ENCODE peak calls at places on chromosomes 12 and 14, in nine cellular contexts. One of them, this sample, is unnamed.

GRCh38 chr14:32542507-32542906 is 213.4 kb downstream of the AKAP6 start:
- DNase-seq in COR-L47: no peak
- DNase-seq in fibroblast of pulmonary artery: no peak
- DNase-seq in ELF-1: no peak
- DNase-seq in GM03348: no peak
- DNase-seq in progenitor cell of endocrine pancreas: no peak
- DNase-seq in lower leg skin: no peak
- DNase-seq in AG09309: no peak
- DNase-seq in testis: peak
- DNase-seq in this sample: no peak

GRCh38 chr14:29236848-29237247 is 470.3 kb downstream of the FOXG1 start:
- DNase-seq in testis: no peak
- DNase-seq in fibroblast of pulmonary artery: peak
- DNase-seq in ELF-1: no peak
- DNase-seq in lower leg skin: no peak
- DNase-seq in GM03348: peak
- DNase-seq in COR-L47: no peak
- DNase-seq in progenitor cell of endocrine pancreas: no peak
- DNase-seq in AG09309: no peak
- DNase-seq in this sample: no peak

GRCh38 chr14:92122761-92123160 is 992 bp downstream of the CPSF2 start:
- DNase-seq in ELF-1: peak
- DNase-seq in COR-L47: no peak
- DNase-seq in progenitor cell of endocrine pancreas: no peak
- DNase-seq in fibroblast of pulmonary artery: no peak
- DNase-seq in GM03348: peak
- DNase-seq in testis: no peak
- DNase-seq in lower leg skin: no peak
- DNase-seq in AG09309: no peak
- DNase-seq in this sample: no peak

GRCh38 chr14:89254201-89254919 is 162.7 kb downstream of the FOXN3 start:
- DNase-seq in progenitor cell of endocrine pancreas: no peak
- DNase-seq in GM03348: no peak
- DNase-seq in lower leg skin: peak
- DNase-seq in testis: no peak
- DNase-seq in AG09309: no peak
- DNase-seq in fibroblast of pulmonary artery: no peak
- DNase-seq in ELF-1: no peak
- DNase-seq in COR-L47: no peak
- DNase-seq in this sample: no peak

GRCh38 chr14:34501997-34502396 is 37.5 kb downstream of the EAPP start:
- DNase-seq in progenitor cell of endocrine pancreas: no peak
- DNase-seq in COR-L47: no peak
- DNase-seq in GM03348: no peak
- DNase-seq in fibroblast of pulmonary artery: peak
- DNase-seq in lower leg skin: no peak
- DNase-seq in ELF-1: no peak
- DNase-seq in testis: no peak
- DNase-seq in AG09309: no peak
- DNase-seq in this sample: no peak

GRCh38 chr14:67480011-67480410 is 8.5 kb downstream of the TMEM229B start:
- DNase-seq in AG09309: no peak
- DNase-seq in testis: no peak
- DNase-seq in progenitor cell of endocrine pancreas: no peak
- DNase-seq in COR-L47: peak
- DNase-seq in lower leg skin: no peak
- DNase-seq in ELF-1: no peak
- DNase-seq in fibroblast of pulmonary artery: no peak
- DNase-seq in GM03348: no peak
- DNase-seq in this sample: no peak

GRCh38 chr12:6821674-6822433 is at the start of gene GPR162:
- DNase-seq in ELF-1: peak
- DNase-seq in lower leg skin: peak
- DNase-seq in testis: peak
- DNase-seq in COR-L47: peak
- DNase-seq in GM03348: peak
- DNase-seq in fibroblast of pulmonary artery: peak
- DNase-seq in progenitor cell of endocrine pancreas: peak
- DNase-seq in AG09309: no peak
- DNase-seq in this sample: peak

GRCh38 chr12:88142610-88142991 is 494 bp downstream of the TMTC3 start:
- DNase-seq in lower leg skin: peak
- DNase-seq in AG09309: no peak
- DNase-seq in COR-L47: peak
- DNase-seq in testis: peak
- DNase-seq in progenitor cell of endocrine pancreas: peak
- DNase-seq in GM03348: no peak
- DNase-seq in fibroblast of pulmonary artery: no peak
- DNase-seq in ELF-1: no peak
- DNase-seq in this sample: no peak

GRCh38 chr12:79629561-79629960 is 61.2 kb downstream of the PAWR start:
- DNase-seq in testis: no peak
- DNase-seq in fibroblast of pulmonary artery: no peak
- DNase-seq in progenitor cell of endocrine pancreas: no peak
- DNase-seq in COR-L47: no peak
- DNase-seq in AG09309: no peak
- DNase-seq in lower leg skin: no peak
- DNase-seq in ELF-1: no peak
- DNase-seq in GM03348: no peak
- DNase-seq in this sample: no peak

GRCh38 chr12:58363971-58364370 is 422.6 kb downstream of the ATP23 start:
- DNase-seq in GM03348: no peak
- DNase-seq in lower leg skin: no peak
- DNase-seq in COR-L47: no peak
- DNase-seq in fibroblast of pulmonary artery: no peak
- DNase-seq in ELF-1: no peak
- DNase-seq in progenitor cell of endocrine pancreas: no peak
- DNase-seq in AG09309: no peak
- DNase-seq in testis: no peak
- DNase-seq in this sample: no peak

GRCh38 chr12:114018669-114019068 is 52.5 kb upstream of the RBM19 start:
- DNase-seq in fibroblast of pulmonary artery: peak
- DNase-seq in testis: no peak
- DNase-seq in progenitor cell of endocrine pancreas: no peak
- DNase-seq in AG09309: no peak
- DNase-seq in COR-L47: no peak
- DNase-seq in GM03348: no peak
- DNase-seq in ELF-1: no peak
- DNase-seq in lower leg skin: no peak
- DNase-seq in this sample: no peak

GRCh38 chr12:104522985-104523719 is 66.4 kb downstream of the CHST11 start:
- DNase-seq in testis: no peak
- DNase-seq in ELF-1: no peak
- DNase-seq in progenitor cell of endocrine pancreas: no peak
- DNase-seq in lower leg skin: no peak
- DNase-seq in GM03348: peak
- DNase-seq in fibroblast of pulmonary artery: no peak
- DNase-seq in AG09309: no peak
- DNase-seq in COR-L47: no peak
- DNase-seq in this sample: no peak

GRCh38 chr14:86672071-86672470 is 1142.1 kb downstream of the FLRT2 start:
- DNase-seq in AG09309: no peak
- DNase-seq in lower leg skin: no peak
- DNase-seq in COR-L47: no peak
- DNase-seq in progenitor cell of endocrine pancreas: no peak
- DNase-seq in fibroblast of pulmonary artery: no peak
- DNase-seq in ELF-1: no peak
- DNase-seq in GM03348: no peak
- DNase-seq in testis: no peak
- DNase-seq in this sample: no peak

GRCh38 chr14:21861153-21861552 is 187.5 kb upstream of the OR4E1 start:
- DNase-seq in COR-L47: no peak
- DNase-seq in GM03348: no peak
- DNase-seq in AG09309: no peak
- DNase-seq in progenitor cell of endocrine pancreas: no peak
- DNase-seq in testis: no peak
- DNase-seq in ELF-1: no peak
- DNase-seq in lower leg skin: no peak
- DNase-seq in fibroblast of pulmonary artery: no peak
- DNase-seq in this sample: no peak

GRCh38 chr12:90515199-90516175 is 439.5 kb downstream of the CCER1 start:
- DNase-seq in fibroblast of pulmonary artery: peak
- DNase-seq in AG09309: peak
- DNase-seq in GM03348: peak
- DNase-seq in progenitor cell of endocrine pancreas: no peak
- DNase-seq in lower leg skin: no peak
- DNase-seq in ELF-1: no peak
- DNase-seq in testis: no peak
- DNase-seq in COR-L47: no peak
- DNase-seq in this sample: no peak

GRCh38 chr12:75086086-75087038 is 123.3 kb downstream of the KCNC2 start:
- DNase-seq in lower leg skin: no peak
- DNase-seq in progenitor cell of endocrine pancreas: no peak
- DNase-seq in ELF-1: no peak
- DNase-seq in COR-L47: no peak
- DNase-seq in testis: no peak
- DNase-seq in GM03348: peak
- DNase-seq in AG09309: no peak
- DNase-seq in fibroblast of pulmonary artery: no peak
- DNase-seq in this sample: no peak

GRCh38 chr12:10405294-10405693 is 4.3 kb downstream of the KLRC4 start:
- DNase-seq in lower leg skin: no peak
- DNase-seq in AG09309: no peak
- DNase-seq in testis: no peak
- DNase-seq in GM03348: no peak
- DNase-seq in ELF-1: no peak
- DNase-seq in progenitor cell of endocrine pancreas: no peak
- DNase-seq in fibroblast of pulmonary artery: no peak
- DNase-seq in COR-L47: no peak
- DNase-seq in this sample: no peak

GRCh38 chr12:47346251-47347019 is 266.7 kb upstream of the AMIGO2 start:
- DNase-seq in ELF-1: no peak
- DNase-seq in fibroblast of pulmonary artery: no peak
- DNase-seq in AG09309: no peak
- DNase-seq in COR-L47: no peak
- DNase-seq in testis: no peak
- DNase-seq in lower leg skin: no peak
- DNase-seq in progenitor cell of endocrine pancreas: no peak
- DNase-seq in GM03348: peak
- DNase-seq in this sample: no peak

GRCh38 chr12:103745962-103746361 is 95.1 kb downstream of the NT5DC3 start:
- DNase-seq in COR-L47: no peak
- DNase-seq in progenitor cell of endocrine pancreas: no peak
- DNase-seq in testis: no peak
- DNase-seq in AG09309: no peak
- DNase-seq in fibroblast of pulmonary artery: no peak
- DNase-seq in lower leg skin: peak
- DNase-seq in GM03348: no peak
- DNase-seq in ELF-1: peak
- DNase-seq in this sample: no peak

GRCh38 chr14:96776791-96777190 is 20.4 kb upstream of the VRK1 start:
- DNase-seq in testis: peak
- DNase-seq in GM03348: no peak
- DNase-seq in lower leg skin: peak
- DNase-seq in COR-L47: no peak
- DNase-seq in fibroblast of pulmonary artery: no peak
- DNase-seq in progenitor cell of endocrine pancreas: no peak
- DNase-seq in ELF-1: no peak
- DNase-seq in AG09309: no peak
- DNase-seq in this sample: no peak